ENCODE peak calls at places on chromosome 4, in four cellular contexts. N, Z, T and A are unnamed samples.

GRCh38 chr4:111506706-111507105 is 638.5 kb upstream of the FAM241A start:
- DNase-seq in N (no peak), Z (no peak), T (no peak), A (no peak)

GRCh38 chr4:8414377-8414776 is 26.1 kb downstream of the ACOX3 start:
- DNase-seq in N (no peak), Z (no peak), T (no peak), A (no peak)

GRCh38 chr4:133320576-133321170 is 171.6 kb downstream of the PCDH10 start:
- DNase-seq in N (no peak), Z (no peak), T (peak; percentile 17), A (no peak)

GRCh38 chr4:177008836-177009501 is 216.2 kb upstream of the VEGFC start:
- DNase-seq in N (no peak), Z (no peak), T (no peak), A (no peak)

GRCh38 chr4:63211377-63211776 is 1197.9 kb downstream of the TECRL start:
- DNase-seq in N (no peak), Z (no peak), T (no peak), A (no peak)

GRCh38 chr4:188781655-188782054 is 642.4 kb downstream of the TRIML1 start:
- DNase-seq in N (no peak), Z (no peak), T (no peak), A (no peak)

GRCh38 chr4:185991750-185992149 is 77.2 kb upstream of the TLR3 start:
- DNase-seq in N (no peak), Z (no peak), T (no peak), A (no peak)

GRCh38 chr4:139909036-139909435 is 243.4 kb downstream of the MGST2 start:
- DNase-seq in N (no peak), Z (no peak), T (no peak), A (no peak)

GRCh38 chr4:4792516-4792915 is 66.9 kb upstream of the MSX1 start:
- DNase-seq in N (no peak), Z (no peak), T (no peak), A (no peak)

GRCh38 chr4:99633772-99634171 is 23.9 kb downstream of the C4orf54 start:
- DNase-seq in N (no peak), Z (no peak), T (no peak), A (no peak)

GRCh38 chr4:16067515-16067914 is 16.3 kb downstream of the PROM1 start:
- DNase-seq in N (no peak), Z (no peak), T (no peak), A (no peak)

GRCh38 chr4:74838746-74839370 is 44.5 kb upstream of the BTC start:
- DNase-seq in N (no peak), Z (no peak), T (no peak), A (no peak)

GRCh38 chr4:138111462-138112000 is 130.6 kb downstream of the SLC7A11 start:
- DNase-seq in N (no peak), Z (no peak), T (no peak), A (no peak)

GRCh38 chr4:70945046-70945445 is 42.9 kb downstream of the MOB1B start:
- DNase-seq in N (no peak), Z (no peak), T (no peak), A (no peak)

GRCh38 chr4:110637408-110638131 is 14.7 kb upstream of the PITX2 start:
- DNase-seq in N (no peak), Z (no peak), T (no peak), A (no peak)

GRCh38 chr4:133711817-133712216 is 489.8 kb downstream of the PABPC4L start:
- DNase-seq in N (no peak), Z (no peak), T (no peak), A (no peak)

GRCh38 chr4:153564630-153565525 is 98.7 kb downstream of the TMEM131L start:
- DNase-seq in N (no peak), Z (no peak), T (peak; percentile 43), A (no peak)

GRCh38 chr4:41146716-41147506 is 67.4 kb downstream of the APBB2 start:
- DNase-seq in N (no peak), Z (no peak), T (no peak), A (peak; percentile 40)

GRCh38 chr4:17092990-17093880 is 194.8 kb upstream of the LDB2 start:
- DNase-seq in N (no peak), Z (no peak), T (no peak), A (no peak)

GRCh38 chr4:124940387-124940786 is 227.9 kb upstream of the ANKRD50 start:
- DNase-seq in N (no peak), Z (no peak), T (no peak), A (no peak)

GRCh38 chr4:174869334-174869733 is 40.3 kb upstream of the GLRA3 start:
- DNase-seq in N (no peak), Z (no peak), T (no peak), A (no peak)

GRCh38 chr4:105558277-105558676 is 5.9 kb downstream of the ARHGEF38 start:
- DNase-seq in N (no peak), Z (no peak), T (no peak), A (no peak)

GRCh38 chr4:139886798-139887197 is 221.2 kb downstream of the MGST2 start:
- DNase-seq in N (no peak), Z (no peak), T (no peak), A (no peak)

GRCh38 chr4:153248641-153249198 is 44.5 kb downstream of the TRIM2 start:
- DNase-seq in N (peak; percentile 56), Z (peak; percentile 64), T (no peak), A (no peak)

GRCh38 chr4:1842993-1843448 is 12.9 kb downstream of the LETM1 start:
- DNase-seq in N (no peak), Z (no peak), T (no peak), A (no peak)

GRCh38 chr4:7815562-7815961 is 124.1 kb downstream of the AFAP1 start:
- DNase-seq in N (no peak), Z (no peak), T (no peak), A (no peak)

GRCh38 chr4:25174674-25175073 is 14.4 kb upstream of the SEPSECS start:
- DNase-seq in N (no peak), Z (no peak), T (no peak), A (no peak)

GRCh38 chr4:175421506-175421905 is 390.6 kb downstream of the GPM6A start:
- DNase-seq in N (no peak), Z (no peak), T (no peak), A (no peak)

GRCh38 chr4:139532951-139533350 is 23.1 kb downstream of the SETD7 start:
- DNase-seq in N (no peak), Z (no peak), T (no peak), A (no peak)

GRCh38 chr4:156118821-156119220 is 165.2 kb upstream of the CTSO start:
- DNase-seq in N (no peak), Z (no peak), T (no peak), A (no peak)

GRCh38 chr4:66564901-66565648 is 894.8 kb upstream of the EPHA5 start:
- DNase-seq in N (no peak), Z (no peak), T (no peak), A (no peak)

GRCh38 chr4:159010563-159011260 is 92.2 kb upstream of the RAPGEF2 start:
- DNase-seq in N (no peak), Z (peak; percentile 70), T (no peak), A (peak; percentile 94)

GRCh38 chr4:118835896-118836762 is at the start of gene SEC24D:
- DNase-seq in N (peak; percentile 91), Z (peak; percentile 95), T (peak; percentile 91), A (peak; percentile 96)
- TF ChIP-seq POLR2A in N (peak; percentile 82), Z (no peak), T (peak; percentile 53), A (peak; percentile 37)

GRCh38 chr4:119209077-119209476 is 3.4 kb upstream of the USP53 start:
- DNase-seq in N (no peak), Z (no peak), T (peak; percentile 31), A (no peak)
- TF ChIP-seq POLR2A in N (no peak), Z (no peak), T (no peak), A (no peak)

DNA sequence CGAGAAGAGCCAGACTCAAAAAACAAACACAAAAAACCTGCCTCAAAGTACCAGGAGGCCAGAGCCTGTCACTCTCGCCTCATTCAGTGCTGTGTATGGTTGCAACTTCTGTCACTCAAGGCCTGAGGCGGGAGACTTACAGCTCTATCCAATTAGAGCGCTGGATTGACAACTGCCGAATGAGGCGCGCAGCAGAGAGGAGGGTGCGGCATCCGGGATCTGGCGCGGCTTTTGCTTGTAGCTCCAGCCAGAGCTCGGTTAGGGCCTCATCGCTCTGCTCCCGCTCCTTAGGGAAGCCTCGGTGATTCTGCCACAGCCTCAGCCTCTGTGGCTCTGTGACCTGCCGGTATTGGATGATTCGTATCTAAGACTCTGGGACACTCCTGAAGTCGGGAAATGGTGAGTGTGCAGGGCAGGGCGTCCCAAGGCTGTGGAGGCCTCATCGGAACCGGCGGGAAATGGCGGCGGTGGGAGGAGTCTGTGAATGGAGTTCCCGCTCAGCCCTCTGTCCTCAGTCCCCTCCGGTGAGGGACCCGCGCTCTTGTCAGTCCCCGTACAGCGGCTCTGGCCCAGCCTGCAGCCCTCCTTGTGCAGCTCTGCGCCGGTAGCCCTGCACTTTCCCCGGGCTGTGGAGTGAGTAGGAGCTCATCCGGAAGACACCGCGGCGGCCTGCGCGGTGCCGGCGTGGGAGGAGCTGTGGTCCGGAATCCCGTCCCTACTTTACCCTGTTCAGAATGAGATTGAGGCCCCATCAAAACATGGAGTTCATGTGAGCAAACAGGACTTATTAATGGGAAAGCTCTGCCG is at the start of gene ZNF718:
- DNase-seq in N (peak; percentile 90), Z (peak; percentile 94), T (peak; percentile 86), A (peak; percentile 98)
- TF ChIP-seq POLR2A in N (peak; percentile 56), Z (no peak), T (peak; percentile 91), A (no peak)

GRCh38 chr4:56909083-56909981 is 1.6 kb downstream of the REST start:
- DNase-seq in N (no peak), Z (peak; percentile 77), T (peak; percentile 77), A (peak; percentile 38)

GRCh38 chr4:56907009-56907408 is 691 bp upstream of the REST start:
- DNase-seq in N (no peak), Z (no peak), T (peak; percentile 55), A (no peak)

GRCh38 chr4:56908206-56909082 is 744 bp downstream of the REST start:
- DNase-seq in N (peak; percentile 79), Z (peak; percentile 82), T (peak; percentile 84), A (peak; percentile 43)

GRCh38 chr4:56906534-56906933 is 1.2 kb upstream of the REST start:
- DNase-seq in N (no peak), Z (no peak), T (peak; percentile 60), A (no peak)

DNA sequence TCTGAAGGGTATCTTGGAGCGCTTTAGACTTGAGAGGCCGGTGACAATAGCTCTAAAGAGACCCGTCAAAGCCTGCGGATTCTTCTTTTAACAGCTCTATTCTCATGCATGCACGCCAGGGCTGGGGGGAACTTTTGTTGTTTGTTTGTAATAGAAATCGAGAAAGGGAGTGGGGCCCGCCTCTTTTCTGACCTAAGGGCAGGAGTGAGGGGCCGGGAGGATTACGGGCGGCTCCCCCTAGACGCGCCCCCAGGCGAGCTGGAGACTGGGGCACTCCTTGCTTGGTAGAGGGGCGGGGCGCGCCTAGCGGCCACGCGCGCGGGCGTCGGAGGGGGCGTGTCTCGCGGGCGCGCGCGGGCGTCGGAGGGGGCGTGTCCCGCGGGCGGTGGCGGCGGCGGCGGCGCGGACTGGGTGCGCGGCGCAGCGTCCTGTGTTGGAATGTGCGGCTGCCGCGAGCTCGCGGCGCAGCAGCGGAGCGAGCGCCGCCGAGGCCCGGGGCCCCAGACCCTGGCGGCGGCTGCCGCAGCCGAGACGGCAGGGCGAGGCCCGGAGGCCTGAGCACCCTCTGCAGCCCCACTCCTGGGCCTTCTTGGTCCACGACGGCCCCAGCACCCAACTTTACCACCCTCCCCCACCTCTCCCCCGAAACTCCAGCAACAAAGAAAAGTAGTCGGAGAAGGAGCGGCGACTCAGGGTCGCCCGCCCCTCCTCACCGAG is at the start of gene REST:
- DNase-seq in N (peak; percentile 90), Z (peak; percentile 91), T (peak; percentile 93), A (peak; percentile 69)
- TF ChIP-seq POLR2A in N (peak; percentile 80), Z (no peak), T (peak; percentile 27), A (no peak)

GRCh38 chr4:184265566-184266351 is 48.1 kb upstream of the ENPP6 start:
- DNase-seq in N (no peak), Z (no peak), T (peak; percentile 24), A (peak; percentile 76)
- TF ChIP-seq POLR2A in N (no peak), Z (no peak), T (no peak), A (no peak)